ENCODE peak calls at places on chromosome 19, in eight cellular contexts. P is DMS153; S is endothelial cell; W is mammary epithelial cell; G is activated T-helper 1 cell treated with anti-CD3 and anti-CD28 coated beads, Interleukin-2, amount 50 U/mL, for 16 hours; C is HTR-8/SVneo; O is NCI-H187 treated with DMSO at 0.1 percent for 48 hours; A is T-helper 2 cell. N is an unnamed sample.

GRCh38 chr19:13153627-13154240 is 3.5 kb downstream of the IER2 start:
- DNase-seq in P (peak), S (peak), W (no peak), G (no peak), C (no peak), O (no peak), A (no peak), N (no peak)

GRCh38 chr19:5271145-5271544 is 69.5 kb downstream of the PTPRS start:
- DNase-seq in P (no peak), S (no peak), W (no peak), G (no peak), C (no peak), O (no peak), A (no peak), N (no peak)

GRCh38 chr19:45311640-45312039 is 11.0 kb downstream of the CKM start:
- DNase-seq in P (no peak), S (no peak), W (no peak), G (no peak), C (no peak), O (no peak), A (no peak), N (no peak)

GRCh38 chr19:3506384-3507340 is 551 bp downstream of the FZR1 start:
- DNase-seq in P (no peak), S (peak), W (peak), G (no peak), C (no peak), O (no peak), A (no peak), N (peak)

GRCh38 chr19:38277549-38277948 is 13.2 kb downstream of the SPINT2 start:
- DNase-seq in P (no peak), S (no peak), W (peak), G (no peak), C (no peak), O (no peak), A (no peak), N (no peak)

GRCh38 chr19:47418595-47419036 is 711 bp downstream of the MEIS3 start:
- DNase-seq in P (no peak), S (no peak), W (no peak), G (no peak), C (no peak), O (no peak), A (no peak), N (no peak)

GRCh38 chr19:7904074-7905020 is 670 bp downstream of the MAP2K7 start:
- DNase-seq in P (no peak), S (no peak), W (no peak), G (no peak), C (no peak), O (no peak), A (no peak), N (no peak)

GRCh38 chr19:55247621-55248099 is 11.2 kb downstream of the PPP6R1 start:
- DNase-seq in P (peak), S (no peak), W (peak), G (no peak), C (no peak), O (no peak), A (no peak), N (no peak)

GRCh38 chr19:488505-489417 is 7.5 kb upstream of the MADCAM1 start:
- DNase-seq in P (peak), S (peak), W (peak), G (peak), C (peak), O (peak), A (peak), N (peak)